ENCODE peak calls at places on chromosomes 4 and X, in eight cellular contexts. E, I, B, L, X, Z, Q and H are unnamed samples.
A peak's percentile ranks its signal among the peaks of the same experiment; 100 is the strongest.

GRCh38 chr4:159229164-159229563 is 126.3 kb downstream of the RAPGEF2 start:
- DNase-seq in E (peak; percentile 84), I (no peak), B (peak; percentile 85), L (peak; percentile 97), X (no peak), Z (no peak), Q (peak; percentile 40), H (no peak)

GRCh38 chrX:389021-389441 is 2.3 kb upstream of the PPP2R3B start:
- DNase-seq in E (no peak), I (no peak), B (no peak), L (no peak), X (no peak), Z (no peak), Q (no peak), H (no peak)

GRCh38 chr4:140706276-140706625 is 49.9 kb downstream of the TBC1D9 start:
- DNase-seq in E (no peak), I (no peak), B (no peak), L (no peak), X (no peak), Z (no peak), Q (no peak), H (no peak)

GRCh38 chr4:55838356-55838755 is 15.1 kb upstream of the EXOC1 start:
- DNase-seq in E (peak; percentile 3), I (no peak), B (no peak), L (no peak), X (no peak), Z (no peak), Q (no peak), H (no peak)

GRCh38 chrX:29690061-29690460 is 525.3 kb upstream of the MAGEB2 start:
- DNase-seq in E (peak; percentile 46), I (no peak), B (peak; percentile 69), L (no peak), X (no peak), Z (no peak), Q (peak; percentile 10), H (no peak)

GRCh38 chr4:17085416-17085815 is 187.0 kb upstream of the LDB2 start:
- DNase-seq in E (no peak), I (no peak), B (no peak), L (no peak), X (no peak), Z (no peak), Q (no peak), H (no peak)

GRCh38 chr4:24753519-24753918 is 41.9 kb upstream of the SOD3 start:
- DNase-seq in E (no peak), I (no peak), B (no peak), L (no peak), X (no peak), Z (no peak), Q (no peak), H (no peak)

GRCh38 chrX:35890699-35891098 is 28.8 kb upstream of the CFAP47 start:
- DNase-seq in E (no peak), I (peak; percentile 1), B (peak; percentile 25), L (peak; percentile 75), X (peak; percentile 9), Z (peak; percentile 38), Q (peak; percentile 12), H (peak; percentile 32)

GRCh38 chr4:10118355-10119004 is 1.9 kb upstream of the WDR1 start:
- DNase-seq in E (no peak), I (no peak), B (no peak), L (no peak), X (peak; percentile 45), Z (no peak), Q (no peak), H (peak; percentile 54)

GRCh38 chrX:131830400-131831184 is 192.5 kb upstream of the STK26 start:
- DNase-seq in E (peak; percentile 63), I (peak; percentile 97), B (peak; percentile 80), L (peak; percentile 98), X (peak; percentile 74), Z (peak; percentile 74), Q (peak; percentile 20), H (peak; percentile 63)

GRCh38 chrX:26778320-26778888 is 562.4 kb downstream of the MAGEB5 start:
- DNase-seq in E (no peak), I (no peak), B (no peak), L (peak; percentile 48), X (peak; percentile 2), Z (no peak), Q (no peak), H (no peak)

GRCh38 chrX:17442898-17443297 is 67.9 kb downstream of the NHS start:
- DNase-seq in E (peak; percentile 36), I (no peak), B (no peak), L (no peak), X (no peak), Z (no peak), Q (no peak), H (no peak)

GRCh38 chrX:100872161-100872560 is 2.0 kb downstream of the NOX1 start:
- DNase-seq in E (peak; percentile 8), I (no peak), B (peak; percentile 23), L (no peak), X (no peak), Z (no peak), Q (peak; percentile 10), H (no peak)

GRCh38 chr4:61532324-61532723 is 332.2 kb downstream of the ADGRL3 start:
- DNase-seq in E (no peak), I (no peak), B (peak; percentile 36), L (no peak), X (no peak), Z (no peak), Q (no peak), H (no peak)